ENCODE peak calls at places on chromosomes 13 and 19, in six cellular contexts. One of them, this sample, is unnamed.

GRCh38 chr13:66578305-66578704 is 651.8 kb downstream of the PCDH9 start:
- DNase-seq in stimulated activated CD8-positive, alpha-beta memory T cell treated with anti-CD3 and anti-CD28 coated beads, Interleukin-2, amount 100 ng/mL, for 48 hours: no peak
- DNase-seq in thoracic aorta: no peak
- DNase-seq in activated T-cell treated with anti-CD3 and anti-CD28 coated beads, Interleukin-2, amount 50 U/mL, for 1 hour: no peak
- DNase-seq in nephron progenitor cell: no peak
- DNase-seq in HFFc6: no peak
- DNase-seq in this sample: no peak

GRCh38 chr19:10831980-10832658 is 3.9 kb downstream of the TMED1 start:
- DNase-seq in thoracic aorta: no peak
- DNase-seq in stimulated activated CD8-positive, alpha-beta memory T cell treated with anti-CD3 and anti-CD28 coated beads, Interleukin-2, amount 100 ng/mL, for 48 hours: no peak
- DNase-seq in HFFc6: no peak
- DNase-seq in activated T-cell treated with anti-CD3 and anti-CD28 coated beads, Interleukin-2, amount 50 U/mL, for 1 hour: no peak
- DNase-seq in nephron progenitor cell: no peak
- DNase-seq in this sample: no peak

GRCh38 chr13:37168151-37168550 is 62.7 kb upstream of the CSNK1A1L start:
- DNase-seq in HFFc6: no peak
- DNase-seq in stimulated activated CD8-positive, alpha-beta memory T cell treated with anti-CD3 and anti-CD28 coated beads, Interleukin-2, amount 100 ng/mL, for 48 hours: no peak
- DNase-seq in thoracic aorta: no peak
- DNase-seq in activated T-cell treated with anti-CD3 and anti-CD28 coated beads, Interleukin-2, amount 50 U/mL, for 1 hour: no peak
- DNase-seq in nephron progenitor cell: no peak
- DNase-seq in this sample: no peak

GRCh38 chr19:18792661-18793060 is 1.6 kb upstream of the COMP start:
- DNase-seq in thoracic aorta: no peak
- DNase-seq in HFFc6: no peak
- DNase-seq in nephron progenitor cell: no peak
- DNase-seq in activated T-cell treated with anti-CD3 and anti-CD28 coated beads, Interleukin-2, amount 50 U/mL, for 1 hour: no peak
- DNase-seq in stimulated activated CD8-positive, alpha-beta memory T cell treated with anti-CD3 and anti-CD28 coated beads, Interleukin-2, amount 100 ng/mL, for 48 hours: no peak
- DNase-seq in this sample: no peak

GRCh38 chr13:108967371-108967770 is 338.0 kb downstream of the MYO16 start:
- DNase-seq in thoracic aorta: no peak
- DNase-seq in nephron progenitor cell: no peak
- DNase-seq in stimulated activated CD8-positive, alpha-beta memory T cell treated with anti-CD3 and anti-CD28 coated beads, Interleukin-2, amount 100 ng/mL, for 48 hours: no peak
- DNase-seq in HFFc6: no peak
- DNase-seq in activated T-cell treated with anti-CD3 and anti-CD28 coated beads, Interleukin-2, amount 50 U/mL, for 1 hour: no peak
- DNase-seq in this sample: no peak

GRCh38 chr13:44873486-44873885 is 115.8 kb downstream of the NUFIP1 start:
- DNase-seq in thoracic aorta: no peak
- DNase-seq in activated T-cell treated with anti-CD3 and anti-CD28 coated beads, Interleukin-2, amount 50 U/mL, for 1 hour: no peak
- DNase-seq in HFFc6: no peak
- DNase-seq in stimulated activated CD8-positive, alpha-beta memory T cell treated with anti-CD3 and anti-CD28 coated beads, Interleukin-2, amount 100 ng/mL, for 48 hours: no peak
- DNase-seq in nephron progenitor cell: no peak
- DNase-seq in this sample: no peak

GRCh38 chr13:44157614-44158013 is 216.0 kb upstream of the SERP2 start:
- DNase-seq in nephron progenitor cell: no peak
- DNase-seq in thoracic aorta: no peak
- DNase-seq in stimulated activated CD8-positive, alpha-beta memory T cell treated with anti-CD3 and anti-CD28 coated beads, Interleukin-2, amount 100 ng/mL, for 48 hours: no peak
- DNase-seq in HFFc6: no peak
- DNase-seq in activated T-cell treated with anti-CD3 and anti-CD28 coated beads, Interleukin-2, amount 50 U/mL, for 1 hour: no peak
- DNase-seq in this sample: no peak

GRCh38 chr19:16039545-16039944 is 36.8 kb upstream of the TPM4 start:
- DNase-seq in activated T-cell treated with anti-CD3 and anti-CD28 coated beads, Interleukin-2, amount 50 U/mL, for 1 hour: no peak
- DNase-seq in nephron progenitor cell: no peak
- DNase-seq in HFFc6: no peak
- DNase-seq in stimulated activated CD8-positive, alpha-beta memory T cell treated with anti-CD3 and anti-CD28 coated beads, Interleukin-2, amount 100 ng/mL, for 48 hours: no peak
- DNase-seq in thoracic aorta: no peak
- DNase-seq in this sample: no peak

GRCh38 chr19:4012092-4012974 is 4.8 kb downstream of the PIAS4 start:
- DNase-seq in HFFc6: no peak
- DNase-seq in stimulated activated CD8-positive, alpha-beta memory T cell treated with anti-CD3 and anti-CD28 coated beads, Interleukin-2, amount 100 ng/mL, for 48 hours: no peak
- DNase-seq in activated T-cell treated with anti-CD3 and anti-CD28 coated beads, Interleukin-2, amount 50 U/mL, for 1 hour: no peak
- DNase-seq in nephron progenitor cell: no peak
- DNase-seq in thoracic aorta: no peak
- DNase-seq in this sample: no peak

GRCh38 chr13:111048387-111048786 is 66.7 kb upstream of the ARHGEF7 start:
- DNase-seq in stimulated activated CD8-positive, alpha-beta memory T cell treated with anti-CD3 and anti-CD28 coated beads, Interleukin-2, amount 100 ng/mL, for 48 hours: no peak
- DNase-seq in activated T-cell treated with anti-CD3 and anti-CD28 coated beads, Interleukin-2, amount 50 U/mL, for 1 hour: no peak
- DNase-seq in HFFc6: no peak
- DNase-seq in nephron progenitor cell: no peak
- DNase-seq in thoracic aorta: no peak
- DNase-seq in this sample: no peak

GRCh38 chr19:48628486-48629296 is 8.5 kb downstream of the DBP start:
- DNase-seq in thoracic aorta: no peak
- DNase-seq in HFFc6: no peak
- DNase-seq in activated T-cell treated with anti-CD3 and anti-CD28 coated beads, Interleukin-2, amount 50 U/mL, for 1 hour: no peak
- DNase-seq in stimulated activated CD8-positive, alpha-beta memory T cell treated with anti-CD3 and anti-CD28 coated beads, Interleukin-2, amount 100 ng/mL, for 48 hours: no peak
- DNase-seq in nephron progenitor cell: no peak
- DNase-seq in this sample: no peak

GRCh38 chr13:113095146-113096051 is 10.2 kb upstream of the F7 start:
- DNase-seq in HFFc6: no peak
- DNase-seq in activated T-cell treated with anti-CD3 and anti-CD28 coated beads, Interleukin-2, amount 50 U/mL, for 1 hour: no peak
- DNase-seq in thoracic aorta: no peak
- DNase-seq in stimulated activated CD8-positive, alpha-beta memory T cell treated with anti-CD3 and anti-CD28 coated beads, Interleukin-2, amount 100 ng/mL, for 48 hours: no peak
- DNase-seq in nephron progenitor cell: no peak
- DNase-seq in this sample: no peak

GRCh38 chr19:1161716-1162115 is 12.4 kb downstream of the SBNO2 start:
- DNase-seq in nephron progenitor cell: no peak
- DNase-seq in stimulated activated CD8-positive, alpha-beta memory T cell treated with anti-CD3 and anti-CD28 coated beads, Interleukin-2, amount 100 ng/mL, for 48 hours: no peak
- DNase-seq in thoracic aorta: no peak
- DNase-seq in activated T-cell treated with anti-CD3 and anti-CD28 coated beads, Interleukin-2, amount 50 U/mL, for 1 hour: no peak
- DNase-seq in HFFc6: no peak
- DNase-seq in this sample: peak; percentile 49

GRCh38 chr13:25886438-25887214 is 165.2 kb downstream of the SHISA2 start:
- DNase-seq in activated T-cell treated with anti-CD3 and anti-CD28 coated beads, Interleukin-2, amount 50 U/mL, for 1 hour: no peak
- DNase-seq in stimulated activated CD8-positive, alpha-beta memory T cell treated with anti-CD3 and anti-CD28 coated beads, Interleukin-2, amount 100 ng/mL, for 48 hours: no peak
- DNase-seq in nephron progenitor cell: no peak
- DNase-seq in thoracic aorta: no peak
- DNase-seq in HFFc6: no peak
- DNase-seq in this sample: no peak

GRCh38 chr13:91136806-91137205 is 210.7 kb upstream of the MIR17HG start:
- DNase-seq in activated T-cell treated with anti-CD3 and anti-CD28 coated beads, Interleukin-2, amount 50 U/mL, for 1 hour: no peak
- DNase-seq in thoracic aorta: no peak
- DNase-seq in HFFc6: no peak
- DNase-seq in stimulated activated CD8-positive, alpha-beta memory T cell treated with anti-CD3 and anti-CD28 coated beads, Interleukin-2, amount 100 ng/mL, for 48 hours: no peak
- DNase-seq in nephron progenitor cell: peak; percentile 39
- DNase-seq in this sample: no peak

GRCh38 chr19:48724796-48725753 is 5.5 kb upstream of the MAMSTR start:
- DNase-seq in HFFc6: peak; percentile 78
- DNase-seq in activated T-cell treated with anti-CD3 and anti-CD28 coated beads, Interleukin-2, amount 50 U/mL, for 1 hour: no peak
- DNase-seq in thoracic aorta: no peak
- DNase-seq in stimulated activated CD8-positive, alpha-beta memory T cell treated with anti-CD3 and anti-CD28 coated beads, Interleukin-2, amount 100 ng/mL, for 48 hours: no peak
- DNase-seq in nephron progenitor cell: no peak
- DNase-seq in this sample: peak; percentile 38

GRCh38 chr19:43798546-43799409 is 3.5 kb downstream of the LYPD5 start:
- DNase-seq in activated T-cell treated with anti-CD3 and anti-CD28 coated beads, Interleukin-2, amount 50 U/mL, for 1 hour: peak; percentile 69
- DNase-seq in nephron progenitor cell: peak; percentile 46
- DNase-seq in HFFc6: no peak
- DNase-seq in thoracic aorta: no peak
- DNase-seq in stimulated activated CD8-positive, alpha-beta memory T cell treated with anti-CD3 and anti-CD28 coated beads, Interleukin-2, amount 100 ng/mL, for 48 hours: peak; percentile 54
- DNase-seq in this sample: peak; percentile 88

GRCh38 chr19:32345261-32346207 is at the start of gene ZNF507:
- DNase-seq in HFFc6: peak; percentile 48
- DNase-seq in activated T-cell treated with anti-CD3 and anti-CD28 coated beads, Interleukin-2, amount 50 U/mL, for 1 hour: peak; percentile 84
- DNase-seq in thoracic aorta: peak; percentile 38
- DNase-seq in nephron progenitor cell: peak; percentile 89
- DNase-seq in stimulated activated CD8-positive, alpha-beta memory T cell treated with anti-CD3 and anti-CD28 coated beads, Interleukin-2, amount 100 ng/mL, for 48 hours: peak; percentile 86
- DNase-seq in this sample: peak; percentile 93

GRCh38 chr13:109655206-109655600 is 131.2 kb downstream of the IRS2 start:
- DNase-seq in thoracic aorta: no peak
- DNase-seq in activated T-cell treated with anti-CD3 and anti-CD28 coated beads, Interleukin-2, amount 50 U/mL, for 1 hour: no peak
- DNase-seq in stimulated activated CD8-positive, alpha-beta memory T cell treated with anti-CD3 and anti-CD28 coated beads, Interleukin-2, amount 100 ng/mL, for 48 hours: no peak
- DNase-seq in nephron progenitor cell: no peak
- DNase-seq in HFFc6: no peak
- DNase-seq in this sample: no peak

GRCh38 chr19:14305706-14306105 is 75.5 kb upstream of the ADGRE5 start:
- DNase-seq in thoracic aorta: no peak
- DNase-seq in nephron progenitor cell: no peak
- DNase-seq in activated T-cell treated with anti-CD3 and anti-CD28 coated beads, Interleukin-2, amount 50 U/mL, for 1 hour: no peak
- DNase-seq in stimulated activated CD8-positive, alpha-beta memory T cell treated with anti-CD3 and anti-CD28 coated beads, Interleukin-2, amount 100 ng/mL, for 48 hours: no peak
- DNase-seq in HFFc6: no peak
- DNase-seq in this sample: no peak

GRCh38 chr19:29823581-29824330 is 12.0 kb downstream of the CCNE1 start:
- DNase-seq in thoracic aorta: no peak
- DNase-seq in nephron progenitor cell: no peak
- DNase-seq in stimulated activated CD8-positive, alpha-beta memory T cell treated with anti-CD3 and anti-CD28 coated beads, Interleukin-2, amount 100 ng/mL, for 48 hours: no peak
- DNase-seq in HFFc6: no peak
- DNase-seq in activated T-cell treated with anti-CD3 and anti-CD28 coated beads, Interleukin-2, amount 50 U/mL, for 1 hour: no peak
- DNase-seq in this sample: no peak

GRCh38 chr19:23116802-23117571 is at the start of gene ZNF730:
- DNase-seq in thoracic aorta: no peak
- DNase-seq in stimulated activated CD8-positive, alpha-beta memory T cell treated with anti-CD3 and anti-CD28 coated beads, Interleukin-2, amount 100 ng/mL, for 48 hours: peak; percentile 56
- DNase-seq in HFFc6: peak; percentile 40
- DNase-seq in activated T-cell treated with anti-CD3 and anti-CD28 coated beads, Interleukin-2, amount 50 U/mL, for 1 hour: peak; percentile 60
- DNase-seq in nephron progenitor cell: peak; percentile 93
- DNase-seq in this sample: no peak

GRCh38 chr13:89490661-89491060 is 1819.5 kb downstream of the SLITRK5 start:
- DNase-seq in activated T-cell treated with anti-CD3 and anti-CD28 coated beads, Interleukin-2, amount 50 U/mL, for 1 hour: no peak
- DNase-seq in stimulated activated CD8-positive, alpha-beta memory T cell treated with anti-CD3 and anti-CD28 coated beads, Interleukin-2, amount 100 ng/mL, for 48 hours: no peak
- DNase-seq in thoracic aorta: no peak
- DNase-seq in nephron progenitor cell: no peak
- DNase-seq in HFFc6: no peak
- DNase-seq in this sample: no peak

GRCh38 chr19:42250666-42251531 is 4.0 kb downstream of the ERF start:
- DNase-seq in HFFc6: no peak
- DNase-seq in nephron progenitor cell: no peak
- DNase-seq in thoracic aorta: no peak
- DNase-seq in activated T-cell treated with anti-CD3 and anti-CD28 coated beads, Interleukin-2, amount 50 U/mL, for 1 hour: peak; percentile 34
- DNase-seq in stimulated activated CD8-positive, alpha-beta memory T cell treated with anti-CD3 and anti-CD28 coated beads, Interleukin-2, amount 100 ng/mL, for 48 hours: no peak
- DNase-seq in this sample: no peak

GRCh38 chr13:98399756-98400155 is 177.2 kb downstream of the STK24 start:
- DNase-seq in HFFc6: peak; percentile 56
- DNase-seq in nephron progenitor cell: no peak
- DNase-seq in thoracic aorta: no peak
- DNase-seq in stimulated activated CD8-positive, alpha-beta memory T cell treated with anti-CD3 and anti-CD28 coated beads, Interleukin-2, amount 100 ng/mL, for 48 hours: no peak
- DNase-seq in activated T-cell treated with anti-CD3 and anti-CD28 coated beads, Interleukin-2, amount 50 U/mL, for 1 hour: no peak
- DNase-seq in this sample: no peak

GRCh38 chr19:41894350-41894749 is 11.4 kb downstream of the ARHGEF1 start:
- DNase-seq in nephron progenitor cell: no peak
- DNase-seq in HFFc6: no peak
- DNase-seq in activated T-cell treated with anti-CD3 and anti-CD28 coated beads, Interleukin-2, amount 50 U/mL, for 1 hour: no peak
- DNase-seq in thoracic aorta: no peak
- DNase-seq in stimulated activated CD8-positive, alpha-beta memory T cell treated with anti-CD3 and anti-CD28 coated beads, Interleukin-2, amount 100 ng/mL, for 48 hours: no peak
- DNase-seq in this sample: no peak

GRCh38 chr13:50255639-50256038 is 240.4 kb downstream of the KCNRG start:
- DNase-seq in stimulated activated CD8-positive, alpha-beta memory T cell treated with anti-CD3 and anti-CD28 coated beads, Interleukin-2, amount 100 ng/mL, for 48 hours: no peak
- DNase-seq in thoracic aorta: no peak
- DNase-seq in HFFc6: no peak
- DNase-seq in nephron progenitor cell: no peak
- DNase-seq in activated T-cell treated with anti-CD3 and anti-CD28 coated beads, Interleukin-2, amount 50 U/mL, for 1 hour: no peak
- DNase-seq in this sample: no peak

GRCh38 chr13:21550918-21551317 is 53.1 kb downstream of the MICU2 start:
- DNase-seq in HFFc6: no peak
- DNase-seq in stimulated activated CD8-positive, alpha-beta memory T cell treated with anti-CD3 and anti-CD28 coated beads, Interleukin-2, amount 100 ng/mL, for 48 hours: no peak
- DNase-seq in thoracic aorta: no peak
- DNase-seq in nephron progenitor cell: no peak
- DNase-seq in activated T-cell treated with anti-CD3 and anti-CD28 coated beads, Interleukin-2, amount 50 U/mL, for 1 hour: no peak
- DNase-seq in this sample: no peak

GRCh38 chr13:40682449-40683240 is 16.2 kb upstream of the FOXO1 start:
- DNase-seq in thoracic aorta: no peak
- DNase-seq in activated T-cell treated with anti-CD3 and anti-CD28 coated beads, Interleukin-2, amount 50 U/mL, for 1 hour: no peak
- DNase-seq in nephron progenitor cell: no peak
- DNase-seq in stimulated activated CD8-positive, alpha-beta memory T cell treated with anti-CD3 and anti-CD28 coated beads, Interleukin-2, amount 100 ng/mL, for 48 hours: no peak
- DNase-seq in HFFc6: peak; percentile 10
- DNase-seq in this sample: no peak

GRCh38 chr13:43268632-43269031 is 245.2 kb downstream of the DNAJC15 start:
- DNase-seq in HFFc6: no peak
- DNase-seq in stimulated activated CD8-positive, alpha-beta memory T cell treated with anti-CD3 and anti-CD28 coated beads, Interleukin-2, amount 100 ng/mL, for 48 hours: no peak
- DNase-seq in nephron progenitor cell: no peak
- DNase-seq in activated T-cell treated with anti-CD3 and anti-CD28 coated beads, Interleukin-2, amount 50 U/mL, for 1 hour: no peak
- DNase-seq in thoracic aorta: no peak
- DNase-seq in this sample: no peak

GRCh38 chr19:4711211-4711610 is 12.4 kb downstream of the DPP9 start:
- DNase-seq in thoracic aorta: no peak
- DNase-seq in nephron progenitor cell: no peak
- DNase-seq in HFFc6: no peak
- DNase-seq in activated T-cell treated with anti-CD3 and anti-CD28 coated beads, Interleukin-2, amount 50 U/mL, for 1 hour: no peak
- DNase-seq in stimulated activated CD8-positive, alpha-beta memory T cell treated with anti-CD3 and anti-CD28 coated beads, Interleukin-2, amount 100 ng/mL, for 48 hours: no peak
- DNase-seq in this sample: no peak

GRCh38 chr19:37975596-37976515 is 68.8 kb downstream of the SIPA1L3 start:
- DNase-seq in activated T-cell treated with anti-CD3 and anti-CD28 coated beads, Interleukin-2, amount 50 U/mL, for 1 hour: no peak
- DNase-seq in stimulated activated CD8-positive, alpha-beta memory T cell treated with anti-CD3 and anti-CD28 coated beads, Interleukin-2, amount 100 ng/mL, for 48 hours: no peak
- DNase-seq in HFFc6: no peak
- DNase-seq in nephron progenitor cell: no peak
- DNase-seq in thoracic aorta: no peak
- DNase-seq in this sample: no peak